ENCODE peak calls at places on chromosomes 1 and 21, in six cellular contexts. C is 8988T; W is fibroblast of lung; Z is HT-29; H is non-pigmented ciliary epithelial cell; L is stimulated activated naive CD8-positive, alpha-beta T cell treated with anti-CD3 and anti-CD28 coated beads, Interleukin-15, Interleukin-2, amounts not matched to agents 100 U/mL and 50 U/mL, for 24 hours. P is an unnamed sample.

GRCh38 chr1:54069792-54070548 is 16.6 kb downstream of the TCEANC2 start:
- DNase-seq in C (peak; percentile 21), W (peak; percentile 52), Z (peak; percentile 77), H (no peak), L (no peak), P (peak; percentile 37)

GRCh38 chr1:58841455-58841854 is 57.6 kb upstream of the JUN start:
- DNase-seq in C (no peak), W (no peak), Z (peak; percentile 12), H (no peak), L (no peak), P (no peak)

GRCh38 chr1:62689524-62689923 is 1.3 kb upstream of the DOCK7 start:
- DNase-seq in C (no peak), W (peak; percentile 80), Z (no peak), H (no peak), L (no peak), P (peak; percentile 32)

GRCh38 chr1:207000641-207001291 is 30.5 kb upstream of the FCAMR start:
- DNase-seq in C (no peak), W (no peak), Z (peak; percentile 76), H (no peak), L (no peak), P (no peak)

GRCh38 chr1:21284206-21285137 is 5.8 kb downstream of the ECE1 start:
- DNase-seq in C (no peak), W (no peak), Z (no peak), H (no peak), L (no peak), P (no peak)

GRCh38 chr1:200206761-200207160 is 179.3 kb downstream of the NR5A2 start:
- DNase-seq in C (no peak), W (peak; percentile 36), Z (no peak), H (no peak), L (no peak), P (no peak)

GRCh38 chr1:111399792-111400610 is 27.5 kb downstream of the OVGP1 start:
- DNase-seq in C (no peak), W (peak; percentile 20), Z (peak; percentile 64), H (peak; percentile 5), L (peak; percentile 58), P (peak; percentile 33)

GRCh38 chr1:89870998-89871397 is 50.2 kb downstream of the LRRC8D start:
- DNase-seq in C (no peak), W (no peak), Z (no peak), H (no peak), L (no peak), P (no peak)

GRCh38 chr1:25875856-25876692 is 566 bp upstream of the PAQR7 start:
- DNase-seq in C (no peak), W (no peak), Z (peak; percentile 31), H (no peak), L (peak; percentile 60), P (no peak)

GRCh38 chr1:117985973-117986372 is 56.4 kb downstream of the WDR3 start:
- DNase-seq in C (no peak), W (no peak), Z (no peak), H (no peak), L (no peak), P (no peak)

GRCh38 chr1:52574594-52574993 is 21.7 kb upstream of the TUT4 start:
- DNase-seq in C (no peak), W (peak; percentile 99), Z (no peak), H (peak; percentile 91), L (no peak), P (no peak)

GRCh38 chr1:105427543-105427942 is 1628.9 kb upstream of the PRMT6 start:
- DNase-seq in C (no peak), W (no peak), Z (no peak), H (no peak), L (no peak), P (no peak)

GRCh38 chr21:27569831-27570230 is 602.9 kb upstream of the ADAMTS5 start:
- DNase-seq in C (no peak), W (no peak), Z (no peak), H (no peak), L (no peak), P (no peak)

GRCh38 chr1:153939476-153939875 is 7.0 kb downstream of the DENND4B start:
- DNase-seq in C (no peak), W (no peak), Z (no peak), H (no peak), L (no peak), P (no peak)

GRCh38 chr1:43479414-43479813 is 25.7 kb upstream of the HYI start:
- DNase-seq in C (no peak), W (no peak), Z (no peak), H (no peak), L (no peak), P (no peak)

GRCh38 chr1:20439282-20439681 is 46.7 kb downstream of the CAMK2N1 start:
- DNase-seq in C (no peak), W (peak; percentile 41), Z (no peak), H (no peak), L (no peak), P (no peak)

GRCh38 chr1:205210876-205211838 is at the start of gene DSTYK:
- DNase-seq in C (peak; percentile 72), W (peak; percentile 97), Z (peak; percentile 93), H (peak; percentile 90), L (peak; percentile 92), P (peak; percentile 95)

GRCh38 chr1:86052948-86053698 is 103.4 kb downstream of the COL24A1 start:
- DNase-seq in C (no peak), W (no peak), Z (no peak), H (no peak), L (no peak), P (no peak)

GRCh38 chr1:193241132-193241827 is 54.9 kb upstream of the B3GALT2 start:
- DNase-seq in C (no peak), W (no peak), Z (no peak), H (no peak), L (no peak), P (no peak)

GRCh38 chr1:205568469-205569361 is 63.1 kb downstream of the ELK4 start:
- DNase-seq in C (peak; percentile 49), W (peak; percentile 6), Z (no peak), H (no peak), L (peak; percentile 19), P (no peak)

GRCh38 chr1:60833173-60833572 is 249.2 kb upstream of the NFIA start:
- DNase-seq in C (no peak), W (no peak), Z (no peak), H (no peak), L (no peak), P (no peak)

GRCh38 chr1:96306809-96307208 is 414.8 kb upstream of the PTBP2 start:
- DNase-seq in C (no peak), W (peak; percentile 79), Z (no peak), H (no peak), L (no peak), P (no peak)

P was measured in Caki2.